ENCODE peak calls at places on chromosomes 4 and X, in five cellular contexts. V, X, O, I and R are unnamed samples.

GRCh38 chr4:173231916-173232315 is 63.3 kb downstream of the GALNT7 start:
- DNase-seq in O (no peak), V (peak), X (no peak), I (no peak), R (no peak)

GRCh38 chr4:8651661-8652180 is 59.2 kb downstream of the CPZ start:
- DNase-seq in I (no peak), O (no peak), X (no peak), V (no peak), R (no peak)

GRCh38 chrX:152861116-152861515 is 30.3 kb downstream of the NSDHL start:
- DNase-seq in O (no peak), V (no peak), X (no peak), I (peak), R (no peak)

GRCh38 chrX:132908891-132909290 is 49.5 kb downstream of the HS6ST2 start:
- DNase-seq in V (no peak), O (no peak), X (no peak), I (no peak), R (no peak)

GRCh38 chr4:103067841-103068547 is 8.6 kb downstream of the SLC9B2 start:
- DNase-seq in I (no peak), V (no peak), X (no peak), O (no peak), R (no peak)

GRCh38 chr4:163988391-163988790 is 493.9 kb downstream of the TMA16 start:
- DNase-seq in V (no peak), I (no peak), O (no peak), X (no peak), R (no peak)

GRCh38 chr4:181416966-181417365 is 826.2 kb upstream of the TENM3 start:
- DNase-seq in X (no peak), O (no peak), I (no peak), V (no peak), R (no peak)

GRCh38 chr4:2832309-2832980 is 11.2 kb upstream of the ADD1 start:
- DNase-seq in V (no peak), I (no peak), X (no peak), O (no peak), R (no peak)

GRCh38 chrX:103685396-103685795 is 1.1 kb downstream of the MORF4L2 start:
- DNase-seq in O (no peak), X (no peak), V (no peak), I (no peak), R (no peak)

GRCh38 chr4:87916636-87917035 is 58.9 kb upstream of the SPP1 start:
- DNase-seq in I (no peak), V (peak), X (no peak), O (no peak), R (no peak)

GRCh38 chr4:20552004-20552403 is 148.3 kb upstream of the PACRGL start:
- DNase-seq in O (no peak), V (no peak), I (no peak), X (no peak), R (peak)

GRCh38 chr4:143399113-143399949 is 62.7 kb downstream of the GAB1 start:
- DNase-seq in I (no peak), O (no peak), V (peak), X (no peak), R (peak)

GRCh38 chr4:125689839-125690238 is 375.1 kb downstream of the FAT4 start:
- DNase-seq in V (no peak), I (no peak), X (no peak), O (no peak), R (no peak)

GRCh38 chrX:39174761-39175417 is 373.6 kb downstream of the MID1IP1 start:
- DNase-seq in I (no peak), O (no peak), X (no peak), V (no peak), R (no peak)

GRCh38 chr4:145937990-145938611 is 522 bp downstream of the ZNF827 start:
- DNase-seq in V (no peak), X (no peak), O (no peak), I (no peak), R (peak)

GRCh38 chr4:73613130-73613529 is 7.1 kb downstream of the RASSF6 start:
- DNase-seq in O (no peak), V (no peak), X (peak), I (peak), R (no peak)

GRCh38 chr4:7044415-7044930 is 1.3 kb downstream of the TADA2B start:
- DNase-seq in O (no peak), I (no peak), X (no peak), V (no peak), R (no peak)

GRCh38 chr4:38868055-38868965 is 704 bp downstream of the FAM114A1 start:
- DNase-seq in O (no peak), I (no peak), X (no peak), V (no peak), R (peak)

GRCh38 chr4:38101563-38101962 is 141.4 kb downstream of the PTTG2 start:
- DNase-seq in O (no peak), I (no peak), X (peak), V (no peak), R (no peak)

GRCh38 chrX:13082286-13083065 is 38.1 kb upstream of the FAM9C start:
- DNase-seq in X (no peak), V (no peak), I (no peak), O (no peak), R (no peak)

GRCh38 chr4:12375805-12376204 is 947.1 kb upstream of the HS3ST1 start:
- DNase-seq in V (no peak), X (no peak), I (no peak), O (no peak), R (no peak)